ENCODE peak calls at places on chromosomes 3 and 15, in ten cellular contexts. T, A, F, L, H, U, Z, I, N and P are unnamed samples.
A peak's percentile ranks its signal among the peaks of the same experiment; 100 is the strongest.

GRCh38 chr3:83941990-83942710 is 1016.6 kb upstream of the CADM2 start:
- DNase-seq in T (no peak), A (no peak), F (no peak), L (no peak), H (no peak), U (no peak), Z (no peak), I (no peak), N (no peak), P (no peak)

GRCh38 chr3:68876112-68876713 is 56.1 kb downstream of the TAFA4 start:
- DNase-seq in T (peak; percentile 83), A (peak; percentile 78), F (peak; percentile 4), L (no peak), H (peak; percentile 65), U (peak; percentile 55), Z (no peak), I (peak; percentile 17), N (peak; percentile 34), P (no peak)

GRCh38 chr3:196064006-196064405 is 17.9 kb downstream of the TFRC start:
- DNase-seq in T (no peak), A (no peak), F (no peak), L (no peak), H (no peak), U (no peak), Z (no peak), I (no peak), N (no peak), P (no peak)

GRCh38 chr3:172317984-172318383 is 130.3 kb downstream of the GHSR start:
- DNase-seq in T (no peak), A (peak; percentile 98), F (no peak), L (no peak), H (peak; percentile 78), U (peak; percentile 59), Z (no peak), I (peak; percentile 74), N (peak; percentile 11), P (no peak)

GRCh38 chr3:53803124-53803815 is 42.9 kb downstream of the CHDH start:
- DNase-seq in T (no peak), A (no peak), F (no peak), L (no peak), H (no peak), U (no peak), Z (peak; percentile 80), I (no peak), N (no peak), P (no peak)

GRCh38 chr15:83215306-83215705 is 7.7 kb upstream of the HDGFL3 start:
- DNase-seq in T (no peak), A (no peak), F (no peak), L (no peak), H (no peak), U (no peak), Z (no peak), I (no peak), N (no peak), P (no peak)

GRCh38 chr3:140717915-140718314 is 40.1 kb downstream of the TRIM42 start:
- DNase-seq in T (no peak), A (no peak), F (no peak), L (no peak), H (no peak), U (no peak), Z (no peak), I (no peak), N (no peak), P (no peak)

GRCh38 chr3:156483426-156483825 is 71.5 kb downstream of the SSR3 start:
- DNase-seq in T (peak; percentile 39), A (no peak), F (no peak), L (no peak), H (peak; percentile 71), U (peak; percentile 62), Z (no peak), I (peak; percentile 76), N (no peak), P (no peak)